ENCODE peak calls at places on chromosomes 4 and X, in six cellular contexts. U, V, I, W, B and F are unnamed samples. For H3K4me1, the result is how much of the 10 kb centered on the place peaks cover.

GRCh38 chrX:42119076-42119475 is 195.7 kb upstream of the CASK start:
- DNase-seq in U (no peak), V (peak), I (no peak), W (no peak), B (no peak), F (no peak)

GRCh38 chr4:26145212-26145611 is 175.6 kb upstream of the RBPJ start:
- DNase-seq in U (no peak), V (peak), I (no peak), W (no peak), B (no peak), F (no peak)

GRCh38 chrX:74291964-74292891 is 11.8 kb upstream of the ZCCHC13 start:
- DNase-seq in U (peak), V (peak), I (peak), W (peak), B (peak), F (peak)

GRCh38 chr4:86975927-86976326 is 41.1 kb downstream of the AFF1 start:
- DNase-seq in U (no peak), V (no peak), I (no peak), W (no peak), B (no peak), F (no peak)

GRCh38 chr4:123631699-123632098 is 235.1 kb downstream of the SPRY1 start:
- DNase-seq in U (no peak), V (no peak), I (no peak), W (no peak), B (no peak), F (no peak)

GRCh38 chrX:140983730-140984129 is 18.7 kb upstream of the SPANXB1 start:
- DNase-seq in U (no peak), V (no peak), I (no peak), W (no peak), B (no peak), F (no peak)

GRCh38 chr4:41933997-41934812 is 1.0 kb upstream of the TMEM33 start:
- DNase-seq in U (no peak), V (no peak), I (no peak), W (peak), B (peak), F (no peak)

GRCh38 chr4:75513529-75514130 is 573 bp downstream of the RCHY1 start:
- DNase-seq in U (no peak), V (peak), I (no peak), W (no peak), B (no peak), F (no peak)

GRCh38 chr4:146930673-146931072 is 15.0 kb downstream of the TTC29 start:
- DNase-seq in U (no peak), V (no peak), I (no peak), W (no peak), B (no peak), F (no peak)

GRCh38 chr4:81255524-81255923 is 40.5 kb upstream of the PRKG2 start:
- DNase-seq in U (no peak), V (peak), I (no peak), W (no peak), B (no peak), F (no peak)

GRCh38 chr4:153418581-153418980 is 47.6 kb upstream of the TMEM131L start:
- DNase-seq in U (no peak), V (no peak), I (no peak), W (no peak), B (no peak), F (no peak)

GRCh38 chr4:7384003-7384928 is 50.5 kb downstream of the PSAPL1 start:
- DNase-seq in U (no peak), V (no peak), I (peak), W (no peak), B (no peak), F (peak)

GRCh38 chrX:125505207-125505606 is 185.5 kb downstream of the TEX13C start:
- DNase-seq in U (no peak), V (no peak), I (no peak), W (no peak), B (no peak), F (no peak)

GRCh38 chr4:88107406-88108107 is 50.9 kb downstream of the ABCG2 start:
- DNase-seq in U (no peak), V (peak), I (no peak), W (no peak), B (no peak), F (no peak)

GRCh38 chrX:41035582-41035981 is 49.7 kb upstream of the USP9X start:
- DNase-seq in U (no peak), V (no peak), I (no peak), W (no peak), B (no peak), F (no peak)
- H3K4me1 ChIP-seq in U (under half), V (under half), I (under half), W (under half), B (under half), F (under half)

DNA sequence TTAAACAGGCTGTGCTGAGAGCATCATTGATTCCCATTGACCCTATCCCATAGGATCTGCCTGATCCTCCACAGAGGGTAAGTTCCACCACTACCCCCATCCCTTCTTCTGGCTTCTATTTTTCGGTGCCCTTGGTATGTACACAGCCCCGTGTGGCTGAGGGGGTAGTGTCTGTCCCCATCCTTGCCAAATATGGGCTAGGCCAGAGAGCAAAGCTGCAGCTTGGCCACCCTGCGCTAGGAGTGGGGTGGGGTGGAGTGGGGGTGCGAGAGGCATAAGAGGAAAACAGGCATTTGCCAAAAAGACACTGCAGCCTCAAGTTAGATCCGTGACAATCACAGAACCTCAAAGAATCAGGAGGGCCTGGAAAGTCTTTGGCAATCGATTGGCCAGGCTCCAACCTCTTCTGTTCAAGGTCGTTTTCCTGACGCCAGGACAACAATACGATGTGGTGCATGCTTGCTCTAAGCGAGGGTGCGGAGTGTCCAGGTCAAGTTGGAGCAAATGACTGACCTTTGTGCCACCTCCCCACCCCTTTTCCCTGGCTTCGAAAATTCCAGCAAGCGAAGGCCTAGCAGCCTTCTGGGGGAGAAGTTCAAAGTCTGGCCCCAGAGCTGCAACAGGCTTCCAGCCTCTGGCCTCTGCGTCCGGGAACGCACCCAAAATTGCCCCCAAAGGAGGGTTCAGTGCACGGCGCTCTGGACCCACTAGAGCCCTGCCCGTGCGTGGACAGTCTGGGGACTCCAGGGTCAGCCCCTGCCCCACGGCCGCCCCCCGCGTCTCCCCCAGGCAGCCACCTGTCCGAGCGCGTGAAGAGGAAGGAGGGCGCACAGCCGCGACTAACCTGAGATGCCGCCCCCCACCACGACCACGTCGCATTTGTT is 598 bp downstream of the MAOB start:
- DNase-seq in U (peak), V (peak), I (no peak), W (peak), B (no peak), F (no peak)
- H3K4me3 ChIP-seq in U (peak), V (peak), I (peak), W (peak), B (peak), F (peak)

DNA sequence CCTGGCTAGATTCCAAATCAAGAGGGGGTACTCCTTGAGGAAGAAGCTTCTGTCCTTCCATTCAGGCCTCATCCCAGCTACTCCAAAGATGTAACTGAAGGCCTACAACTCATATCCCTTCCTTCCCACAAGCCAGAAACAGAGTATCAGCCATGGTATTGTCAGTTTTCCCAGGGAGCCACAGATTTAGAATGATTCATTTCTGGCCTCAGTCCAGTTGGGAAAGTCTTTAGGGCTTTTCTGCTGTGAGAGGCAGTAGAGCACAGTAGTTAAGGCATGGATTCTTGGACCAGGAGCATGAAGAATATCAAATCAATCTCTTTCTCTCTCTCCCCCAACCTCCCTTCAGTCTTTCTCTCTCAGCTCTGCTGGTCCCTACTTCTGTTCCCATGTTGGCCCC is 505.0 kb downstream of the BCOR start:
- DNase-seq in U (no peak), V (no peak), I (no peak), W (no peak), B (no peak), F (no peak)
- H3K27ac ChIP-seq in U (no peak), V (no peak), I (no peak), W (no peak), B (no peak), F (no peak)

GRCh38 chr4:183409956-183410355 is 34.5 kb upstream of the CDKN2AIP start:
- DNase-seq in U (no peak), V (peak), I (no peak), W (no peak), B (no peak), F (no peak)
- H3K4me1 ChIP-seq in U (under half), V (under half), I (under half), W (under half), B (under half), F (under half)

GRCh38 chr4:77827343-77827742 is 8.2 kb upstream of the CNOT6L start:
- DNase-seq in U (no peak), V (no peak), I (no peak), W (no peak), B (no peak), F (no peak)
- H3K4me3 ChIP-seq in U (no peak), V (no peak), I (no peak), W (no peak), B (no peak), F (no peak)

DNA sequence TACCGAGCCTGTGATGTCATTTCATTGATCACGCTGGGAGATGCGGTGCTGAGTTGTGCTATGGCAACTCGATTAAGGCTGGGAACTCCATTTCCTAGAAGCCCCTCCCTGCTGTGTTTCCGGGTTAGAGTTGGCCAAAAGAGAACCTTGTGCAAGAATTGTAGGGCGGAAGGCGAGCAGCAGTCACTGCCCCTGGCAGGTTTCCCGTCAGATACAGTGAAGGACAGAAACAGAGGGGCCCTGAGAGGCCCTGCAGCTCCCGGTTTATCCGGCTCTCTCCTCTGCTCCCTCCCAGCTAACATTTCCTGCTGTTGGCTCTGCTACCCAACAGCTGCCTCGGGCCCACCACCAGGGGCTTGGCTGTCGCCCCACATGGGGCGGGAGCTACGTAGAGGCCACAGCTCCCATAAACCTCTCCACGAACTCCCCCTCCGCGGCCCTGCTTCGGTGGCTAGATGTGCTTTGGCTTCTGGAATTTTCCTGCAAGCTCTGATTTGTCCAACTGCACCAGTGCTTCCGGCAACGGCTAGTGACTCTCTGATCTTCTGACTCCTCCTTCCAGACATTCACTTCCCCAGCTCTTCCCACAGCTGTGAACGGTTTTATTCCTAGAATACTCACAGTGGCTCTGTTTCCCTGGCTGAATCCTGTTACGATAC is 74.9 kb upstream of the USP9X start:
- DNase-seq in U (peak), V (peak), I (peak), W (peak), B (peak), F (peak)
- H3K27ac ChIP-seq in U (peak), V (peak), I (peak), W (peak), B (peak), F (peak)

GRCh38 chr4:48912349-48912748 is 5.8 kb upstream of the OCIAD2 start:
- DNase-seq in U (no peak), V (no peak), I (no peak), W (no peak), B (no peak), F (no peak)
- H3K4me1 ChIP-seq in U (under half), V (under half), I (under half), W (under half), B (under half), F (under half)

GRCh38 chr4:184988611-184989010 is 29.7 kb upstream of the HELT start:
- DNase-seq in U (no peak), V (no peak), I (no peak), W (no peak), B (no peak), F (no peak)

GRCh38 chr4:184979461-184980124 is 38.7 kb upstream of the HELT start:
- DNase-seq in U (no peak), V (no peak), I (no peak), W (no peak), B (no peak), F (no peak)

GRCh38 chr4:184980261-184980660 is 38.0 kb upstream of the HELT start:
- DNase-seq in U (no peak), V (no peak), I (no peak), W (no peak), B (no peak), F (no peak)

GRCh38 chr4:184987493-184988031 is 30.7 kb upstream of the HELT start:
- DNase-seq in U (no peak), V (no peak), I (no peak), W (no peak), B (no peak), F (no peak)

GRCh38 chr4:184983660-184984356 is 34.5 kb upstream of the HELT start:
- DNase-seq in U (peak), V (peak), I (peak), W (peak), B (peak), F (no peak)
- H3K4me3 ChIP-seq in U (no peak), V (no peak), I (no peak), W (no peak), B (no peak), F (no peak)

GRCh38 chr4:54067163-54067562 is 2.8 kb upstream of the CHIC2 start:
- DNase-seq in U (peak), V (peak), I (no peak), W (peak), B (no peak), F (peak)
- H3K27ac ChIP-seq in U (peak), V (peak), I (no peak), W (peak), B (no peak), F (peak)

GRCh38 chr4:3805026-3805425 is 38.8 kb downstream of the ADRA2C start:
- DNase-seq in U (no peak), V (no peak), I (no peak), W (no peak), B (no peak), F (no peak)
- H3K4me1 ChIP-seq in U (under half), V (under half), I (under half), W (under half), B (under half), F (under half)